ENCODE peak calls at places on chromosomes 6 and 20, in eight cellular contexts. F, W, Q, L, R, K, P and O are unnamed samples. For H3K27me3, the result is how much of the 10 kb centered on the place peaks cover.

GRCh38 chr20:46128310-46129151 is 10.4 kb downstream of the CD40 start:
- DNase-seq in W (peak), Q (no peak), K (peak), P (no peak), L (peak), R (peak), F (no peak), O (no peak)

GRCh38 chr6:100612101-100612500 is 147.4 kb upstream of the SIM1 start:
- DNase-seq in P (no peak), Q (no peak), W (peak), F (no peak), K (no peak), R (no peak), L (no peak), O (no peak)

GRCh38 chr20:21520702-21521595 is 7.1 kb upstream of the NKX2-2 start:
- DNase-seq in L (no peak), P (no peak), Q (no peak), R (peak), F (no peak), K (no peak), W (peak), O (no peak)

GRCh38 chr6:31826793-31827285 is 699 bp upstream of the HSPA1B start:
- DNase-seq in W (peak), Q (peak), R (peak), F (no peak), P (no peak), L (no peak), K (no peak), O (peak)

GRCh38 chr6:170210026-170210390 is 80.9 kb downstream of the DLL1 start:
- DNase-seq in F (no peak), W (no peak), K (no peak), P (no peak), Q (peak), L (no peak), R (no peak), O (no peak)

GRCh38 chr6:168385380-168385779 is 55.6 kb upstream of the SMOC2 start:
- DNase-seq in F (no peak), P (no peak), W (no peak), K (no peak), R (no peak), Q (no peak), L (no peak), O (no peak)

GRCh38 chr6:108588586-108588985 is 27.9 kb downstream of the FOXO3 start:
- DNase-seq in F (peak), Q (peak), K (no peak), L (no peak), P (peak), W (peak), R (peak), O (peak)

GRCh38 chr6:29847871-29848630 is 20.4 kb downstream of the HLA-G start:
- DNase-seq in L (peak), K (peak), F (peak), R (peak), W (peak), P (peak), Q (peak), O (peak)

DNA sequence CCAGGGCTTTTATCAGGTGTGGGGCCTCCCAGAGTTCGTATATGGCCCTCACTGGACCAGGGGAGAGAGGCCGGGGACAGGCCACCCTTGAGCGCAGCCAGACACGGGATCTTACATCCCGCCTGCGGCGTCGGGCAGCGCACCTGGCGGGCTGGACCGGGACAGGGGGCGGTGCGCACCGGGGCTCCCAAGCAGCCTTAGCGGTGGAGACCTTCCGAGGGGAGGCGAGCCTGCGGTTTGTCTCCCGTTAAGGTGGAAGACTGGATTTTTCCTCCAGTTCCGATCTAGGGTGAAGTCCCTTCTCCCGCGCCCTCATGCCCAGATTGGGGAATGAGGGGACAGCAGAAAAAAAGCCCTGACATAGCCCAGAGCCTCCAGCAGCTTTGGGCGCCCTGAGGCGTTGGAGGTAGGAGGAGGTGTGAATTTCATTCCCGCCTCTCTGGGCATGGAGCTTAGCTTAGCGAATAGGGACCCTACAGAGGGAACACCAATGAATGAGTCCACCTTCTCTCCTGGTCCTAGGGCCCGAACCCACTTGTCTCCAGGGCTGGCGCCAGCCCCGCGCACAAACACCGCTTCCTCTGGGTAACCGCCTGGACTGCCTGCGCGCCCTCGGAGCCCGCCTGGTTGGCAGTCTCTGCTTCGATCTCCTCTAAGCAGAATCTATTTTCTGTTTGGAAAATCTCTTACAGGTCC is 6.7 kb upstream of the LAMP5 start:
- DNase-seq in K (no peak), P (no peak), F (no peak), Q (no peak), R (no peak), L (no peak), W (no peak), O (no peak)
- H3K27me3 ChIP-seq in K (half or more), P (half or more), F (under half), Q (half or more), R (under half), L (under half), W (half or more), O (half or more)

GRCh38 chr6:35053701-35054100 is 87.4 kb downstream of the TCP11 start:
- DNase-seq in Q (no peak), R (no peak), P (no peak), L (no peak), K (no peak), F (no peak), W (no peak), O (no peak)

GRCh38 chr6:35055906-35056305 is 85.2 kb downstream of the TCP11 start:
- DNase-seq in Q (no peak), F (no peak), R (peak), P (no peak), W (peak), L (no peak), K (no peak), O (no peak)

GRCh38 chr6:35052694-35053565 is 88.2 kb downstream of the TCP11 start:
- DNase-seq in L (no peak), R (peak), F (no peak), K (peak), Q (peak), P (peak), W (peak), O (no peak)

GRCh38 chr6:35054743-35055130 is 86.4 kb downstream of the TCP11 start:
- DNase-seq in K (no peak), Q (no peak), L (no peak), R (no peak), W (no peak), F (no peak), P (no peak), O (no peak)

DNA sequence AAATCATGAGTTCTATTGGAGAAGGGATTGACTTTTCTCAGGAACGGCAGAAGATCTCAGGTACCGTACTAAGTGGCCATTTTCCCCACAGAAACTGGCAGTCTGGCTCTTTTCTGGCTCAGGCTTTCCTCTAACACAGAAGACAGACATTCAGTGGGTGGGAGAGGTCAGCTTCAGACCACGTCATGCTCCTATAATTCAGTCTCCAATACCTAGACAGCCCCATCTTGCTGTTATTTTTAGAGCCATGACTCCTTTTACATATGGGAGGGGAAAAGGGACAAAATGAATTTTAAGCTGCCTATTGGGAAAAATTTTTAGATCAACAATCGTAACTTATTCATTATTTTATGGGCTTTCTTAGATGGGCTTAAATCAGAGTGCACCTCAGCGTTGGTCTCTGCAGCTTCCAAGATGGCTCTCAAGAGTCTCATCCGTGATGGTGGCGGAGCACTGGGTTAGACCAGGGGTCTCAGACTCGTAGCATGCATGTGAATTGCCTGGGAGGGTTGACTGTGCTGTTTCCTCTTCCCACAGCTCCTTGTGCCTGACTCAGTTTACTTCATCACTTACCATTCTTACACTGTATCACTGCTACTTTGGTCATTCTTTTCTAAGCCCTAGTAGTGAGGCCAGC is 86.9 kb downstream of the TCP11 start:
- DNase-seq in L (no peak), R (peak), Q (no peak), K (no peak), F (no peak), W (peak), P (peak), O (peak)
- H3K27ac ChIP-seq in L (no peak), R (no peak), Q (no peak), K (no peak), F (no peak), W (no peak), P (no peak), O (peak)

GRCh38 chr6:10534418-10534760 is 13.2 kb downstream of the GCNT2 start:
- DNase-seq in P (no peak), L (peak), Q (no peak), W (no peak), F (no peak), R (no peak), K (no peak), O (no peak)

GRCh38 chr6:10537726-10538125 is 16.6 kb downstream of the GCNT2 start:
- DNase-seq in L (no peak), W (no peak), K (no peak), F (no peak), P (no peak), Q (no peak), R (no peak), O (no peak)

GRCh38 chr6:10531942-10532341 is 10.8 kb downstream of the GCNT2 start:
- DNase-seq in F (no peak), K (no peak), W (no peak), P (no peak), Q (no peak), L (peak), R (no peak), O (no peak)

GRCh38 chr6:10532392-10532791 is 11.2 kb downstream of the GCNT2 start:
- DNase-seq in L (peak), Q (no peak), K (no peak), W (no peak), P (no peak), R (no peak), F (no peak), O (no peak)

GRCh38 chr6:10535198-10535597 is 14.0 kb downstream of the GCNT2 start:
- DNase-seq in Q (no peak), K (no peak), L (peak), R (no peak), P (no peak), W (no peak), F (no peak), O (no peak)
- H3K9ac ChIP-seq in Q (no peak), K (no peak), L (peak), R (no peak), P (no peak), W (no peak), F (no peak), O (no peak)

DNA sequence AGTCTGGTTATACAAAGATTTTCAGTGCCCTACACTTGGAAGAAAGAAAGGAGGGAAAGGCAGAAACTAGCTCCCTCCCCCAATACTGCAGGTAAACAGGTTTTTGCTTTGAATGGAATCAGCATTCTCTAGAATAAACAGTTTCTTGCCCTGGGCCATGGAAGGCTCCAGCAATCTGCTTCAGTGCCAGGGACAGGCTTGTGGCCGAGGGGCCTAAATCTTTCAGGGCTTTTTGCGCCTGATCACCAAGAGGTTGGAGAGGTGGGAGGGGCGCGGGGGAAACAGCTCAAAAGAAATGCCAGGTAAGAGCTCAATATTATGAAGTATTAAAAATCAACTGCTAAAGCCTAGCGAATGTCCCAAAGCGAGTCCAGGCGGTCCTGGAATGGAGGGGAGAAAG is 23.8 kb downstream of the TFAP2B start:
- DNase-seq in R (no peak), F (no peak), W (no peak), L (no peak), P (no peak), K (no peak), Q (no peak), O (no peak)
- H3K27me3 ChIP-seq in R (under half), F (under half), W (half or more), L (under half), P (under half), K (half or more), Q (half or more), O (under half)

GRCh38 chr6:53735896-53736295 is 58.9 kb upstream of the LRRC1 start:
- DNase-seq in Q (no peak), R (no peak), L (no peak), K (no peak), P (no peak), W (no peak), F (no peak), O (no peak)

GRCh38 chr6:53731906-53732636 is 62.7 kb upstream of the LRRC1 start:
- DNase-seq in W (no peak), L (no peak), Q (no peak), R (peak), P (no peak), F (no peak), K (no peak), O (peak)

GRCh38 chr6:53737746-53738145 is 57.1 kb upstream of the LRRC1 start:
- DNase-seq in K (no peak), Q (peak), F (no peak), R (no peak), L (no peak), P (no peak), W (no peak), O (no peak)

GRCh38 chr6:53730767-53731166 is 64.0 kb upstream of the LRRC1 start:
- DNase-seq in P (no peak), K (no peak), W (no peak), R (no peak), F (no peak), L (no peak), Q (no peak), O (no peak)

DNA sequence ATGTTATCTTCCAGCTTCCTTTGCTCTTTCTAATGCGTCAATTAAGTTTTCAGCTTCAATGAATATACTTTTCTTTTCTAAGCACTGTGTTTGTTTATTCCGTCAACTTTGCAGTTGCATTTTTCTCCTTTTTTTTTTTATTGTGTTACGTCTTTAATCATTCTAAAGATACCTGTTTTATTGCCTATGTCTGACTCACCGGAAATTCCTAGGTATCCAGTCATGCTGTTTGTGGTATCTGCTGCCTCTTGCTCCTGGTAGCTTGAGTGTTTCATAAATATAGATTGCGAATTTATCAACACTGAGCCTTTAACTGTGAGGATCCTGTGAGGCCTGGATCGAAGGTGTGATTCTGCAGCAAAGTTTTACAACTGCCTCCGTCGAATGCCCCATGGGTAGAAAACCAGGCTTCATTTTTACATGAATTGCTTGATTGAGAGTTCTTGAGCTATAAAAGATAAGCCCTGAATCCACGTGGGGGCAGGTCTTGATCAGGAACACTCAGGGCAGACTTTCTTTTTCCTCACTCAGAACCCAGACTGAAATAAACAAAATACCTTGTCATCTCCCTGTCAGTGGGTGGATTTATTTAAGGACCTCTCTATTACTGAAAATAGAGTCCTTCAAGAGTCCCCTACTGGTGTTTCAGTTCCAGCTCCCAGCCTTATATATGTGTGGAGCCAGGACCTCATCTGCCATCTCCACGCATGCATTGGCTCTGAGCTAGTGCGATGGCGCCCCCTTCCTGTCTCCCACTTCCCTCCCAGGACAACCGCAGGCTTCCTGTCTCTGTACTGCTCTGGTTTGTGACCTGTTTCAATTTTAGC is 60.1 kb upstream of the LRRC1 start:
- DNase-seq in R (peak), W (peak), Q (peak), P (peak), F (peak), K (no peak), L (peak), O (peak)
- H3K27ac ChIP-seq in R (no peak), W (no peak), Q (peak), P (no peak), F (no peak), K (no peak), L (no peak), O (peak)

GRCh38 chr6:158311193-158311592 is 1.1 kb upstream of the TULP4 start:
- DNase-seq in R (no peak), W (no peak), K (no peak), L (no peak), Q (no peak), F (no peak), P (no peak), O (no peak)
- H3K9ac ChIP-seq in R (no peak), W (no peak), K (no peak), L (no peak), Q (no peak), F (no peak), P (no peak), O (no peak)

GRCh38 chr6:34145161-34146020 is 496 bp downstream of the GRM4 start:
- DNase-seq in W (peak), R (peak), Q (no peak), K (peak), P (peak), F (no peak), L (no peak), O (peak)
- H3K27me3 ChIP-seq in W (under half), R (under half), Q (half or more), K (under half), P (half or more), F (half or more), L (under half), O (half or more)

GRCh38 chr6:1003394-1004160 is 308.3 kb upstream of the FOXQ1 start:
- DNase-seq in F (no peak), L (no peak), P (no peak), R (no peak), W (no peak), K (no peak), Q (no peak), O (no peak)
- H3K27ac ChIP-seq in F (no peak), L (no peak), P (no peak), R (no peak), W (no peak), K (no peak), Q (no peak), O (no peak)